ENCODE peak calls at places on chromosomes 11 and 22, in four cellular contexts. Q, U, D and X are unnamed samples.

GRCh38 chr11:2559527-2560311 is 114.9 kb downstream of the KCNQ1 start:
- DNase-seq in Q (no peak), U (no peak), D (no peak), X (no peak)

GRCh38 chr11:27933992-27934829 is 173.7 kb downstream of the KIF18A start:
- DNase-seq in Q (peak), U (peak), D (no peak), X (no peak)

GRCh38 chr11:68934666-68935065 is 31.0 kb downstream of the IGHMBP2 start:
- DNase-seq in Q (no peak), U (no peak), D (no peak), X (no peak)

GRCh38 chr11:79173615-79174014 is 267.2 kb downstream of the TENM4 start:
- DNase-seq in Q (peak), U (peak), D (peak), X (no peak)

GRCh38 chr11:62444271-62444833 is 25.5 kb downstream of the SCGB1A1 start:
- DNase-seq in Q (peak), U (no peak), D (peak), X (peak)

GRCh38 chr22:24521791-24522245 is 26.7 kb downstream of the UPB1 start:
- DNase-seq in Q (no peak), U (peak), D (no peak), X (no peak)

GRCh38 chr11:121523581-121524232 is 70.9 kb upstream of the SORL1-AS1 start:
- DNase-seq in Q (no peak), U (no peak), D (no peak), X (no peak)

GRCh38 chr11:12083380-12083779 is 27.0 kb upstream of the MICAL2 start:
- DNase-seq in Q (no peak), U (peak), D (no peak), X (no peak)

GRCh38 chr22:38276161-38276560 is 3.4 kb upstream of the TMEM184B start:
- DNase-seq in Q (no peak), U (no peak), D (no peak), X (no peak)

GRCh38 chr11:46865340-46865739 is 19.3 kb upstream of the CKAP5 start:
- DNase-seq in Q (no peak), U (no peak), D (no peak), X (no peak)

GRCh38 chr11:121615506-121615905 is 162.7 kb upstream of the SORL1-AS1 start:
- DNase-seq in Q (no peak), U (no peak), D (no peak), X (no peak)

GRCh38 chr11:126118806-126119205 is 56.1 kb upstream of the CDON start:
- DNase-seq in Q (no peak), U (no peak), D (no peak), X (no peak)

GRCh38 chr22:37258810-37259472 is 14.9 kb upstream of the RAC2 start:
- DNase-seq in Q (no peak), U (peak), D (no peak), X (no peak)

GRCh38 chr11:36672815-36673450 is 74.9 kb upstream of the RAG2 start:
- DNase-seq in Q (no peak), U (peak), D (no peak), X (no peak)

GRCh38 chr11:122045181-122045586 is 70.8 kb downstream of the BLID start:
- DNase-seq in Q (no peak), U (no peak), D (no peak), X (no peak)

GRCh38 chr11:68398870-68399865 is 61.4 kb upstream of the PPP6R3 start:
- DNase-seq in Q (peak), U (no peak), D (peak), X (no peak)

GRCh38 chr11:85590848-85591483 is 36.2 kb downstream of the DLG2 start:
- DNase-seq in Q (no peak), U (peak), D (no peak), X (no peak)

GRCh38 chr22:38181453-38182200 is at the start of gene PLA2G6:
- DNase-seq in Q (peak), U (peak), D (peak), X (peak)

GRCh38 chr11:119103793-119104192 is 2.1 kb upstream of the DPAGT1 start:
- DNase-seq in Q (no peak), U (no peak), D (no peak), X (no peak)

GRCh38 chr22:36155702-36156101 is 4.9 kb downstream of the APOL3 start:
- DNase-seq in Q (peak), U (no peak), D (peak), X (no peak)

GRCh38 chr22:39179401-39179827 is 26.9 kb upstream of the CBX7 start:
- DNase-seq in Q (no peak), U (peak), D (peak), X (no peak)

GRCh38 chr11:36684840-36685800 is 87.1 kb upstream of the RAG2 start:
- DNase-seq in Q (no peak), U (no peak), D (no peak), X (no peak)

GRCh38 chr11:130449996-130450419 is 1.6 kb downstream of the ADAMTS15 start:
- DNase-seq in Q (peak), U (peak), D (peak), X (peak)

GRCh38 chr11:77779935-77780334 is 40.6 kb downstream of the RSF1 start:
- DNase-seq in Q (no peak), U (peak), D (no peak), X (no peak)

GRCh38 chr11:8041576-8041975 is 39.4 kb upstream of the TUB start:
- DNase-seq in Q (no peak), U (no peak), D (no peak), X (no peak)

GRCh38 chr11:17188675-17189074 is 19.1 kb downstream of the PIK3C2A start:
- DNase-seq in Q (no peak), U (peak), D (no peak), X (no peak)

GRCh38 chr11:46247664-46248063 is 29.8 kb upstream of the CREB3L1 start:
- DNase-seq in Q (no peak), U (peak), D (no peak), X (no peak)

GRCh38 chr11:10164621-10165020 is 129.4 kb downstream of the SBF2 start:
- DNase-seq in Q (no peak), U (no peak), D (no peak), X (no peak)
- H3K27ac ChIP-seq in Q (peak), U (no peak), D (no peak), X (no peak)

DNA sequence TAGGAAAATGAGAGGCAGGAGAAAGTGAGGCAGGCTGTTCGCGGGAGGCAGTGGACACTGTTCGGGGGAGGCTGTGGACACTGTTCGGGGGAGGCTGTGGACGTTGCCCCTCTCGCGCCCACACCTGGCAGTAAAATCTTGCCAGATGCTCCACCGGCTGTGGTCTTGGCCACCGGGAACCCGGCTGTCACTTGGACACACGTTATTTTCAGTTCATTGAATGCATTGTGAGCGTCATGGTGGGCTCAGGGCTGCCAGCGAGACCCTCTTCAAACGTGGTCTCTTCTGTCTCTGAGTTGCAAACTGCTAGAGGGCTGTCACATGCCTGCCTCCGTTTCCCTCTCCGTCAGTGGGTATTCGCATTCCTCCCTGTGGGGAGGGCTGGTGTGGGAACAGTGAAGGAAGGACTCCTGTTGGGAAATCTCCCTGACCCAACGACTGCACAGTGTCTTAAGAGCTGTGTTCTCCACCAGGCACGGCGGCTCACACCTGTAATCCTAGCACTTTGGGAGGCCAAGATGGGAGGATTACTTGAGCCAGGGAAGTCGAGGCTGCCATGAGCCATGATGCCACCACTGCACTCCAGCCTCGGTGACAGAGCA is 1.4 kb downstream of the PRR5 start:
- DNase-seq in Q (no peak), U (no peak), D (no peak), X (no peak)
- H3K4me3 ChIP-seq in Q (peak), U (peak), D (peak), X (peak)

DNA sequence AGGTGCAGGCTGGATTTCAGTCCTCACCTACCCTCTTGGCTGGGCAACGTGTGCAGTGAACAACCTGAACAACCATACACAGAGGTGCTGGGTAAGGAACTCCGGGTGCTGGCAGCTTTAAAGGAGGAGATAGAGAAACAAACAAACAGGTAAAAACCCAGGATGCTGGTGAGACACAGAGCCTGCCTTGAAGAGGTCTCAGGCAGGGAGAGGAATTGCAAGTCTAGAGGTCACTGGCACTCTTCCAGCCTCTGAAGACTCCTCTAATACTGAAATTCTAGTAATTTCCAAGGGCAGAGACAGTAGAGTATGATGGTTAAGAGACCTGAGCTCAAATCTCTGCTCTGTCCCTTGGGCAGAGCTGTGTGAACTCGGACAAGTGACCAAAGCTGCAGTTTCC is 192.5 kb downstream of the CEP164 start:
- DNase-seq in Q (no peak), U (no peak), D (no peak), X (no peak)
- TF ChIP-seq CTCF in Q (no peak), U (no peak), D (no peak), X (no peak)

GRCh38 chr11:33311680-33312079 is 54.5 kb downstream of the HIPK3 start:
- DNase-seq in Q (no peak), U (no peak), D (no peak), X (no peak)

GRCh38 chr11:33319965-33320813 is 63.0 kb downstream of the HIPK3 start:
- DNase-seq in Q (no peak), U (peak), D (no peak), X (no peak)

GRCh38 chr11:33317662-33318061 is 60.5 kb downstream of the HIPK3 start:
- DNase-seq in Q (no peak), U (no peak), D (no peak), X (no peak)

GRCh38 chr11:33310720-33311500 is 53.7 kb downstream of the HIPK3 start:
- DNase-seq in Q (no peak), U (peak), D (no peak), X (no peak)

DNA sequence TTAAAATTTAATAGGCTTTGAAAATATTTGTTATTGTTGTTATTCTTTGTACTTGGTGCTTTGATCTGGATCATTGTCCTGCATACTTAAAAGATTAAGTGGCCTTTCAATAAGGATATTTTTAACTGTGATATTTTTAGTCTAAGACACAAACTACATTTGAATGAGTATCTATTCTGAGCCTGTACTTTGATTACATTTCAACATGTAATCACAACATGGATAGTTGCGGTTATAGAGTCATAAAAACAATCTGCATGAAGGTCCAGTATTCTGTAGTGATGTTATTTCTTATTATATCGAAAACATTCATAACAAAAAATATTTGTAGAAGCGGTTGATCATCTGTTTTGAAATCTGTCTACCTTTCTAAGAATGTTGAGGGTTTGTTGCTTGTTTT is 58.6 kb downstream of the HIPK3 start:
- DNase-seq in Q (no peak), U (no peak), D (no peak), X (no peak)
- H3K27ac ChIP-seq in Q (no peak), U (no peak), D (peak), X (no peak)

DNA sequence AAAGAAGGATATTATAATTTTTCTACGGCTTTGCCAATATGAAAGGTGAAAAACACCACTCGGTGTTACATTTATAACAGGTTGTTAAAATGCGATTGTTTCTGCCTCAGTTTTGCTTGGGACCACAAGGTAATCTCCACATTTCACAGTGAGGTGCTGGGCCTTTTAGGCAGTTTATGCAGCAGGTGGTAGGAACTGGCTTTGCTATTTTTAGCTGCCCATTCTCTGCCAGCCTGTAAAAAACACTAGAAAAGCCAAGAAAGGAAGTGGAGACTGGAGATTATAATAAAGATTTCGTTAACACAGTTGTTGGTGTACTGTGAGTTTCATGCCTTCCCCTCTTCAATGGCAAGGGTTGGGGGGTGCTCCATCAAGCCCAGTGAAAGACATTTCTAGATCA is 8.0 kb upstream of the MRPL16 start:
- DNase-seq in Q (no peak), U (no peak), D (no peak), X (no peak)
- H3K4me3 ChIP-seq in Q (no peak), U (no peak), D (no peak), X (no peak)

DNA sequence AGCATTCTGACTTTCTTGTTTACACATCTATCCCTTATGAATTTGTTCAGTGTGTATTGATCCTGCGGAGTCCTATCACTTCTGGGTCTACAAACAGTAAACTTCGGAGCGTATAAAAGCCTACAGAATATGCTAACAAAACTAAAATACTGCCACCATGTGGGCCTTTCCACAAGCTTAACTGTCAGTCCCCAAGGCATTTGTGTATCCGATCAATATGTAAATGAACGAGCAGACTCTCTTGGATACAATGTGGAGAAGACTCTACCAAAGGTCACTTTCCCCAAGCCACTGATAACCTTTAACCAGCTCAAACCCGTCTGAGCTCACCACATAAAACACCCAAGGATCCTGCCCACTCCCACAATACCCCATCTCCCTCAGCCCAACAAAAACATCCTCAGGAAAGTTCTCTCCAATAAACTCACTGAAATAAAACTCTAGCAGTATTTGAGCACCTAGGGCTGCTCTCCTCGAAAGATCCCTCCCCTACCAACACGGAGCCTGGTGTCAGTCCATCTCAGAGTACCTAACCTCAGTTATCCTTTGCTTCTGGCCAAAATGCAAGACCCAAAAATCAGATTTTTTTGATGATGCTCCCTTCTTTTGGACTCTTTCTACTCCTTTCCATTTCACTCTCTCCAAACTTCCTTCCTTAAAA is 17.8 kb downstream of the ADA2 start:
- DNase-seq in Q (no peak), U (peak), D (no peak), X (no peak)
- TF ChIP-seq CTCF in Q (no peak), U (peak), D (no peak), X (no peak)

DNA sequence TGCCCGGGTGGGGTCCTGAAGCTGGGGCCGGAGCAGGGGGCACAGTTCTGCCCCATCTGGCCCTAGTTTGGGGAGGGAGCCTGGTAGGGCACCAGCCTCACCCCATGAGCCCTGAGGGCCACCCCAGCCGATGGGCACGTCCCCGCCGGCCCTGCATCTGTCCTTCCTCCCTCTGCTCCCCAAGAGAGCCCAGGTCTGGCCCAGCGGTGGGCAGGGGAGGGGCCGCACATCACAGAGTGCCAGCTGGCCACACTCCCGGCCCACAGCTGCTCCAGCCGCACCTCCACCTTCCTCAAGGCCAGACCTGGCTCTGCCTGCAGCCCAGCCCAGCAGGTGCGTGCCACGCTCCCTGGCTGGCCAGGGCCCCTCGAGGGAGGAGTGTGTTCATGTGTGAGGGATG is 21.6 kb downstream of the BRSK2 start:
- DNase-seq in Q (no peak), U (no peak), D (no peak), X (no peak)
- H3K27ac ChIP-seq in Q (no peak), U (no peak), D (no peak), X (no peak)

DNA sequence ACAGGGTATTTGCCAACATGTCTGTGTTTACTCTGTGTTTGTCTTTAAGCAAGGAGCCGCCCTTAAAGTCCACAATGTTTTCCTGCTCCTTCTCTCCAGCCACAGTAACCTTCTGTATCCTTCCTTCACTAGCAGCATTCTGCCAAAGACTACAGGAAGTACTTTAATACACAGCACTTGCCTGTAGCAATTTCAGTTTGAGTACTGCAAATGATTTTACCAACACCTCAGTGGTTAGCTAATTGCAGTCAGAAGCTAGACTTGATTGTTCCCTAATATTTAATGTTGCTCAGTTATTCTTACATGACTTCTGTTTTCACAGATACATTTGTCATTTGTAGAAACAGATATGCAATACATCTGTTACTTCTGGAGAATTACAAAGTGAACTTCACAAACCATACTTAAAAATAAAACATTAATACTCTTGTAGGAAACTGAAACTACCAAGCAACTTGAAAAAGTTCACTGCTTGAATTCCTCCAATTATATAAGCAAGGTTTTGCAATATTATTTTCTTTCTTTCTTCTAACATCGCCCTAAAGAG is 69.1 kb downstream of the FCHSD2 start:
- DNase-seq in Q (no peak), U (no peak), D (no peak), X (no peak)
- H3K4me3 ChIP-seq in Q (no peak), U (no peak), D (peak), X (peak)

GRCh38 chr11:93229876-93230275 is 32.1 kb upstream of the SLC36A4 start:
- DNase-seq in Q (no peak), U (no peak), D (no peak), X (no peak)

GRCh38 chr11:93238956-93239355 is 41.2 kb upstream of the SLC36A4 start:
- DNase-seq in Q (no peak), U (no peak), D (no peak), X (no peak)

GRCh38 chr11:93236741-93237675 is 39.2 kb upstream of the SLC36A4 start:
- DNase-seq in Q (no peak), U (peak), D (no peak), X (no peak)

GRCh38 chr11:93234602-93235207 is 36.9 kb upstream of the SLC36A4 start:
- DNase-seq in Q (peak), U (peak), D (peak), X (peak)
- TF ChIP-seq CTCF in Q (peak), U (peak), D (peak), X (peak)